ENCODE peak calls at places on chromosomes 6 and 20, in six cellular contexts. N is tibial nerve, Y is H1, Q is nephron progenitor cell, E is neural progenitor cell, U is OCI-LY7. C is an unnamed sample.
A peak's percentile ranks its signal among the peaks of the same experiment; 100 is the strongest.

GRCh38 chr20:31835977-31836852 is 9.2 kb downstream of the FOXS1 start:
- DNase-seq in E (no peak), Q (no peak), Y (no peak), U (no peak), N (peak; percentile 87), C (no peak)

GRCh38 chr6:91428953-91429560 is 842.2 kb upstream of the MAP3K7 start:
- DNase-seq in Q (no peak), N (no peak), E (no peak), U (no peak), Y (no peak), C (no peak)

GRCh38 chr6:88236961-88237360 is 70.8 kb upstream of the CNR1 start:
- DNase-seq in Q (no peak), Y (no peak), N (no peak), E (no peak), U (no peak), C (no peak)

GRCh38 chr20:60867589-60867988 is 384.5 kb upstream of the CDH4 start:
- DNase-seq in Q (no peak), Y (no peak), N (no peak), E (no peak), U (no peak), C (no peak)

GRCh38 chr6:149499066-149499465 is 14.3 kb upstream of the ZC3H12D start:
- DNase-seq in U (no peak), E (no peak), Y (no peak), Q (no peak), N (no peak), C (no peak)

GRCh38 chr20:50274570-50275430 is 84.2 kb downstream of the CEBPB start:
- DNase-seq in N (no peak), Y (no peak), Q (no peak), U (no peak), E (no peak), C (no peak)

GRCh38 chr6:28769626-28770402 is 154.0 kb downstream of the TRIM27 start:
- DNase-seq in Y (no peak), N (no peak), Q (peak; percentile 56), U (no peak), E (peak; percentile 71), C (no peak)

GRCh38 chr6:12354499-12354898 is 64.3 kb downstream of the EDN1 start:
- DNase-seq in U (peak; percentile 36), Q (no peak), E (peak; percentile 66), N (no peak), Y (peak; percentile 38), C (no peak)

GRCh38 chr6:55578537-55579363 is at the start of gene HMGCLL1:
- DNase-seq in Q (peak; percentile 79), E (peak; percentile 90), Y (peak; percentile 54), U (no peak), N (no peak), C (no peak)

GRCh38 chr20:19079536-19080299 is 132.7 kb upstream of the SLC24A3 start:
- DNase-seq in U (no peak), Y (no peak), E (no peak), N (no peak), Q (no peak), C (no peak)

GRCh38 chr6:5275497-5275896 is 14.2 kb downstream of the FARS2 start:
- DNase-seq in N (no peak), U (no peak), E (no peak), Q (no peak), Y (no peak), C (no peak)
- TF ChIP-seq CTCF in N (no peak), U (peak; percentile 22), E (no peak), Q (no peak), Y (no peak), C (peak; percentile 28)

GRCh38 chr6:20563377-20563776 is 29.1 kb downstream of the CDKAL1 start:
- DNase-seq in U (no peak), E (no peak), Y (no peak), Q (no peak), N (no peak), C (no peak)

GRCh38 chr6:20564777-20565176 is 30.5 kb downstream of the CDKAL1 start:
- DNase-seq in U (peak; percentile 60), Q (no peak), N (no peak), Y (no peak), E (no peak), C (no peak)

GRCh38 chr6:20559924-20560551 is 25.8 kb downstream of the CDKAL1 start:
- DNase-seq in N (no peak), Y (no peak), U (no peak), E (no peak), Q (no peak), C (no peak)

GRCh38 chr6:20565291-20565690 is 31.0 kb downstream of the CDKAL1 start:
- DNase-seq in Y (no peak), N (no peak), U (peak; percentile 4), E (no peak), Q (no peak), C (no peak)

GRCh38 chr6:20564269-20564668 is 30.0 kb downstream of the CDKAL1 start:
- DNase-seq in E (peak; percentile 15), U (peak; percentile 38), N (no peak), Y (no peak), Q (no peak), C (no peak)
- TF ChIP-seq CTCF in E (peak; percentile 71), U (peak; percentile 92), N (peak; percentile 56), Y (no peak), Q (peak; percentile 74), C (peak; percentile 55)

DNA sequence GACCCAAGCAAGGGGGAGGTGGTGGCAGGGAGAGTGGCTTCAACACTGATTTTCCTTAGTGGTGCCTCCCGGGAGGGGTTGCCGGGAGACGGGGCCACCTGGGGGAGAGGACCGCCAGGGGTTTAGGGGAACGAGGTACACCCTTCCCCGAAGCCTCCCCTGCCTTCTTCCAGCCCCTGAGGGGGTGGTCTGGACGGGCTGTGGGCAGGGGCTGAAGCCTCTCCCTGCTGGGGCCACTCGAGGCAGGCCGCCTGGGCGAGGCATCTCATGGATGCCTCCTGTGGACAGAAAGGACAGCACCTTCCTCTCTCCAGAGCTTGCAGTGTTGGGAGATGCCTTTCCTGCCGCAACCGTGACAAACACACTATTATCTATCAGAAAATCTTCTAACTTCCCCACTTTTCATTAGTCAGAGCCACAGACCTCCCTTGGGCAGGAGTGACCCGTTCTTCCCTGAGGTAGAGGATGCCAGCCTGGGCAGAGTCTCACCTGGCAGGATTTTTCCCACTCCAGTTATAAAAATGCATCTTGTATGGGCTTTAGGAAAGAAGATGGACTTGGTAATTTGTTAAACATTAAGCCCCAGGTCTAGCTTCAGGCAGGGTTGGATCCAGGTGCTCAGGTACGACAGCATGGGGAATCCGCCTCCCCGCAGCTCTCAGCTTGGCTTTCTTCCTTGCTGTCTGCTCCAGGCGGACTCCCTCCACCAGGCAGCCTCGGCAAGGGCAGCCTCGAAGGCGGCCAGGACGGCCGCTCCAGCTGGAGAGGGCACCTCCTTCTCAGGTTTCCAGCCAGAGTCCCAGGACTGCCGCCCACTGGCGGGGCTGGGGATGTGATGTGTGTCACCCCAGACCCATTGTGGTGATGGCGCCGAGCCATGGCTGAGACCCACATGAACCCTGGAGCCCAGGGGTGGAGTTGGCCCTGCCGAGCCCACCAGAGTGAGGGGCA is 11.0 kb downstream of the HRH3 start:
- DNase-seq in N (no peak), U (no peak), E (peak; percentile 73), Q (peak; percentile 44), Y (no peak), C (no peak)
- TF ChIP-seq CTCF in N (no peak), U (peak; percentile 41), E (peak; percentile 39), Q (no peak), Y (peak; percentile 61), C (no peak)

GRCh38 chr20:48698507-48699267 is 129.1 kb downstream of the PREX1 start:
- DNase-seq in N (no peak), Q (no peak), Y (no peak), E (peak; percentile 33), U (no peak), C (no peak)
- TF ChIP-seq CTCF in N (no peak), Q (no peak), Y (peak; percentile 44), E (peak; percentile 24), U (peak; percentile 39), C (peak; percentile 17)

GRCh38 chr6:53794073-53794719 is 609 bp upstream of the LRRC1 start:
- DNase-seq in U (peak; percentile 81), N (peak; percentile 42), Q (peak; percentile 59), Y (no peak), E (peak; percentile 77), C (no peak)
- TF ChIP-seq CTCF in U (peak; percentile 34), N (peak; percentile 43), Q (no peak), Y (peak; percentile 33), E (peak; percentile 39), C (peak; percentile 46)

GRCh38 chr20:3777726-3778629 is 3.3 kb downstream of the SPEF1 start:
- DNase-seq in E (peak; percentile 81), Y (no peak), Q (peak; percentile 68), N (no peak), U (no peak), C (no peak)
- TF ChIP-seq CTCF in E (no peak), Y (peak; percentile 0), Q (no peak), N (no peak), U (no peak), C (no peak)

GRCh38 chr6:103874575-103874974 is 985.1 kb downstream of the HACE1 start:
- DNase-seq in N (no peak), Y (no peak), U (no peak), Q (no peak), E (no peak), C (no peak)

GRCh38 chr6:103875221-103875620 is 984.5 kb downstream of the HACE1 start:
- DNase-seq in N (no peak), Q (no peak), Y (no peak), U (no peak), E (no peak), C (no peak)

GRCh38 chr6:103872219-103872618 is 987.5 kb downstream of the HACE1 start:
- DNase-seq in E (no peak), Y (no peak), N (no peak), U (no peak), Q (no peak), C (no peak)

GRCh38 chr6:103870970-103871369 is 988.7 kb downstream of the HACE1 start:
- DNase-seq in Q (no peak), N (no peak), E (no peak), Y (no peak), U (no peak), C (no peak)

DNA sequence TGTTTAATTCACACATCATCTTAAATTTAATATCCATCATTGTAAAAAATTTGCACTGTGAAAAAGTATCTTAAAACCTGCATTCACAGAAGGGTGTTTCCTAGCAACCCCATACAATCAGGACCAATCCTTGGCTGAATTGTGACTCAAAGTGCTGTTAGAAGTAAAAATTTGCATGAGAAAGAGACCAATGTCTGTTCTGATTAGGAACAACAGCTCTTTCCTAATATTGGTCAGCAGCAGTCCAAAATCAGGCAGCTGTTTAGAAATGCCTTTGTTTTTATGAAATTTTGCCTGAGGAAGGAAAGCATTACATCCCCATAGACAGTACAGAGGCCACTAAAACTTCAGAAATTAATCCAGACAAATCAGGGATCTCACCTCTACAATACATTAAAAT is 987.0 kb downstream of the HACE1 start:
- DNase-seq in E (peak; percentile 69), Y (no peak), U (no peak), N (no peak), Q (no peak), C (no peak)
- TF ChIP-seq CTCF in E (no peak), Y (no peak), U (no peak), N (no peak), Q (no peak), C (no peak)